ENCODE peak calls at places on chromosomes 6 and 20, in eight cellular contexts. N, Y, K, M, E, Z, H and X are unnamed samples.
A peak's percentile ranks its signal among the peaks of the same experiment; 100 is the strongest.

GRCh38 chr6:152532556-152533422 is 104.4 kb downstream of the SYNE1 start:
- DNase-seq in N (no peak), Y (no peak), K (no peak), M (no peak), E (no peak), Z (no peak), H (no peak), X (no peak)

GRCh38 chr6:65081713-65082210 is 625.3 kb downstream of the EYS start:
- DNase-seq in N (no peak), Y (no peak), K (no peak), M (no peak), E (no peak), Z (no peak), H (no peak), X (no peak)

GRCh38 chr6:12725263-12725662 is 8.7 kb downstream of the PHACTR1 start:
- DNase-seq in N (no peak), Y (no peak), K (no peak), M (no peak), E (no peak), Z (no peak), H (no peak), X (no peak)

GRCh38 chr6:159107451-159108260 is 61.5 kb upstream of the FNDC1 start:
- DNase-seq in N (peak; percentile 32), Y (no peak), K (no peak), M (no peak), E (no peak), Z (no peak), H (peak; percentile 86), X (no peak)

GRCh38 chr6:8085053-8085511 is 17.3 kb downstream of the EEF1E1 start:
- DNase-seq in N (peak; percentile 37), Y (peak; percentile 54), K (peak; percentile 97), M (no peak), E (peak; percentile 95), Z (peak; percentile 95), H (no peak), X (peak; percentile 90)

GRCh38 chr6:170125447-170126300 is 165.2 kb downstream of the DLL1 start:
- DNase-seq in N (peak; percentile 22), Y (no peak), K (no peak), M (no peak), E (no peak), Z (no peak), H (no peak), X (no peak)

GRCh38 chr6:53059648-53060589 is 5.3 kb upstream of the FBXO9 start:
- DNase-seq in N (no peak), Y (no peak), K (no peak), M (no peak), E (no peak), Z (peak; percentile 21), H (no peak), X (no peak)

GRCh38 chr6:143673638-143674037 is 4.1 kb upstream of the PHACTR2 start:
- DNase-seq in N (peak; percentile 64), Y (peak; percentile 89), K (peak; percentile 69), M (no peak), E (peak; percentile 77), Z (peak; percentile 76), H (no peak), X (peak; percentile 46)

GRCh38 chr20:15875446-15875845 is 697.8 kb downstream of the KIF16B start:
- DNase-seq in N (no peak), Y (no peak), K (no peak), M (no peak), E (no peak), Z (no peak), H (no peak), X (no peak)

GRCh38 chr6:90466191-90466940 is 120.5 kb downstream of the MAP3K7 start:
- DNase-seq in N (no peak), Y (peak; percentile 31), K (no peak), M (no peak), E (peak; percentile 16), Z (peak; percentile 12), H (no peak), X (no peak)

GRCh38 chr6:96522469-96523009 is 933 bp downstream of the UFL1 start:
- DNase-seq in N (no peak), Y (peak; percentile 5), K (peak; percentile 22), M (no peak), E (peak; percentile 14), Z (peak; percentile 23), H (no peak), X (no peak)

GRCh38 chr20:36887779-36888133 is 11.8 kb downstream of the TLDC2 start:
- DNase-seq in N (no peak), Y (no peak), K (no peak), M (no peak), E (no peak), Z (peak; percentile 60), H (no peak), X (no peak)

GRCh38 chr6:28789553-28790083 is 134.2 kb downstream of the TRIM27 start:
- DNase-seq in N (no peak), Y (peak; percentile 53), K (peak; percentile 80), M (no peak), E (peak; percentile 68), Z (peak; percentile 71), H (no peak), X (no peak)

GRCh38 chr20:19223640-19224039 is 11.2 kb downstream of the SLC24A3 start:
- DNase-seq in N (no peak), Y (no peak), K (no peak), M (no peak), E (no peak), Z (no peak), H (no peak), X (no peak)

GRCh38 chr6:125749864-125750691 is 646 bp downstream of the HEY2 start:
- DNase-seq in N (no peak), Y (no peak), K (no peak), M (no peak), E (no peak), Z (no peak), H (no peak), X (no peak)

GRCh38 chr20:61847420-61847748 is 218.3 kb downstream of the TAF4 start:
- DNase-seq in N (no peak), Y (no peak), K (no peak), M (no peak), E (no peak), Z (no peak), H (no peak), X (no peak)

GRCh38 chr6:165676435-165677068 is 13.5 kb upstream of the PDE10A start:
- DNase-seq in N (no peak), Y (no peak), K (no peak), M (no peak), E (peak; percentile 20), Z (no peak), H (no peak), X (no peak)

GRCh38 chr20:36802326-36803223 is 29.0 kb upstream of the DSN1 start:
- DNase-seq in N (no peak), Y (no peak), K (no peak), M (no peak), E (peak; percentile 90), Z (peak; percentile 66), H (no peak), X (peak; percentile 6)

GRCh38 chr6:19806971-19807396 is 30.2 kb upstream of the ID4 start:
- DNase-seq in N (no peak), Y (no peak), K (no peak), M (no peak), E (no peak), Z (no peak), H (no peak), X (no peak)

DNA sequence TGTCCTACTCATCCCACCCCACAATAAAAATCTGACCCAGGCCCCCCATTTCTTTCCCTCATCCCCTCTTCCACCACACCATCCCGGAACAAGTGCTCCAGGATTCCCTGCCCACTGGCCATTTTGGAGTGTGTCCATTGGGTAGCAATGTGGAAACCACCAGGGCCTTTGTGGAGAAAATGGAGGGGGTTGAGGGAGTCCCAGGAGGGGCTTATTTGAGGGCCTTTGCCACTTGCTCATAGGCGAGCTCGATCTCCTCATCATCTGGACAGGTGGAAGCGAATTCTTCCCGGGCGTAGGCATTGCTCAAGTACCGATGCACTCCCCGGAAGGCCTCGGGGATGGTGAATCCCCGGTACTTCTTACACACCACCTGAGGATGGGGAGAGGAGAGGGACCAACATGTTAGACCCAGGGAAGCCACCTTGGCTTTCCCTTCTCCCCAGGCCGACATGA is 1.6 kb upstream of the DDAH2 start:
- DNase-seq in N (no peak), Y (no peak), K (no peak), M (no peak), E (no peak), Z (no peak), H (no peak), X (no peak)
- H3K4me3 ChIP-seq in N (peak overlapping the region; percentile 61), Y (no peak overlapping the region), K (no peak overlapping the region), M (peak overlapping the region; percentile 97), E (no peak overlapping the region), Z (peak overlapping the region; percentile 92), H (no peak overlapping the region), X (peak overlapping the region; percentile 90)

DNA sequence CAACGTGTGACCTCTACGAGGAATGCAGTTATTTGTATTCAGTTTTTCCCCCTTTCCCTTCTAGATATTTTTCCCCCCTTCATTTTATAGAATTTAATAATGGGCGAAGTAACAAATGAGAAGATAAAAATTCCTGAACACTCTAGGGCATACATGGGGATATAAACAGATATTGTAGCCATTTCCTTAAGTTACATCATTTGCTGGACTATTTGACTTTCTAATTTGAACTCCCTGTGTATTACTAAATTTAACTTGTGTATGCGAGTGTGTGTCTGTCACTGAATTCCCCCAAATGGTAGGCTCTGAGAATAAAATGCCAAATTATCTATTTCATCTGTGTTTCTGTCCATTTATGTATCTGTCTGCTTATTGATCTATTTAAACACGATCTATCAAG is 99.0 kb upstream of the ZFP64 start:
- DNase-seq in N (no peak), Y (no peak), K (no peak), M (no peak), E (no peak), Z (no peak), H (no peak), X (no peak)
- H3K4me3 ChIP-seq in N (no peak overlapping the region), Y (no peak overlapping the region), K (no peak overlapping the region), M (no peak overlapping the region), E (no peak overlapping the region), Z (no peak overlapping the region), H (no peak overlapping the region), X (no peak overlapping the region)

GRCh38 chr20:47576516-47577033 is 74.9 kb downstream of the NCOA3 start:
- DNase-seq in N (peak; percentile 55), Y (peak; percentile 79), K (peak; percentile 97), M (no peak), E (peak; percentile 90), Z (peak; percentile 92), H (no peak), X (no peak)
- H3K4me3 ChIP-seq in N (peak overlapping the region; percentile 12), Y (peak overlapping the region; percentile 8), K (peak overlapping the region; percentile 49), M (no peak overlapping the region), E (no peak overlapping the region), Z (peak overlapping the region; percentile 21), H (no peak overlapping the region), X (no peak overlapping the region)

DNA sequence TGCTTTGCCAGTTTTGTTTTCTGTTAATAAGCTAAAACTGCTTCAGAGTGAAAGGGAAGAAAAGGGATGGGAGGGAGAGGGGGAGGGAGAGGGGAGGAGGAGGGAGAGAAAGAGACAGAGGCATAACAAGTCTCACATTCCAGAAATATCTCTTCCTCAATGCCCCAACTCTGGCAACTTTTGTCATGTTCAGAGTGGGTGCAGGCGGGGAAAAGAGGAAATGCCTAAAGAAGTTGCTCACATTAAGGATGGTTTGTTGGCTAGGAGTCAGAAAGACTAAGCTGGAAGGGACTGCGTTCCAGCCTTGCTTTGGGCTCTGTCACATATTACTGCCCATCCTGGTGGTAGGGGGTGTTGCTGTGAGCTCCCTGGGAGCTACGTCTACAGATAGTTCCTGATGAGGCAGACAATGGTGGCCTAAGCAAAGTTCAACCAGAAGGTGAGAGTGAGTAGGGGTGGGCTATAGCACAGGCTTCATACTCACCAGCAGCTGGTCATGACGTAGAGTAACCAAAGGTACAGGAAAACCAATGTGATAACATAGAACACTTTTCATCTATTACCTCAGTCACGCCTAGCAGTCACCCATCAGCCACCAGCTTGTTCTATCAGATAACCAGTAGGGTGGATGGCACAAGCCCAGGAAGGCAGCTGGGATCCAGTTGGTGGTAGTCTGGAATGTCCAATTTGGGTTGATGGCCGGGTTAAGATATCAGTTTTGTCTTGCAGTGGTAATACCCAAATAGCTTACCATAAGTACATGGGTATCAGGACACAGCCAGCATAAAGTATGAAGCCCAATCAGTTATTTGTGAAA is 2.1 kb downstream of the TSPYL4 start:
- DNase-seq in N (no peak), Y (no peak), K (no peak), M (no peak), E (peak; percentile 80), Z (peak; percentile 81), H (no peak), X (no peak)
- H3K4me3 ChIP-seq in N (no peak overlapping the region), Y (no peak overlapping the region), K (no peak overlapping the region), M (peak overlapping the region; percentile 18), E (peak overlapping the region; percentile 41), Z (peak overlapping the region; percentile 85), H (no peak overlapping the region), X (peak overlapping the region; percentile 32)